ENCODE peak calls at places on chromosome 4, in seven cellular contexts. K is lung, L is AG08395, S is small intestine, C is DMS53, G is NAMALWA, D is iPS-NIHi11. B is an unnamed sample.

GRCh38 chr4:110508827-110509446 is 33.0 kb downstream of the ENPEP start:
- DNase-seq in K (no peak), G (peak), S (peak), C (peak), L (peak), D (peak), B (peak)

GRCh38 chr4:154622598-154622997 is 10.1 kb upstream of the FGG start:
- DNase-seq in G (peak), D (peak), K (no peak), S (peak), C (peak), L (peak), B (peak)

GRCh38 chr4:169315530-169316306 is 45.0 kb upstream of the SH3RF1 start:
- DNase-seq in S (peak), G (no peak), D (no peak), L (peak), C (peak), K (no peak), B (peak)

GRCh38 chr4:56530269-56531148 is 24.9 kb downstream of the ARL9 start:
- DNase-seq in K (peak), G (peak), L (peak), D (peak), S (peak), C (peak), B (peak)

GRCh38 chr4:2954358-2955185 is 8.6 kb downstream of the NOP14 start:
- DNase-seq in L (no peak), S (no peak), K (no peak), D (peak), C (peak), G (peak), B (peak)

GRCh38 chr4:137000432-137000831 is 531.9 kb downstream of the PCDH18 start:
- DNase-seq in L (no peak), D (no peak), G (no peak), C (no peak), S (no peak), K (no peak), B (no peak)

GRCh38 chr4:150972592-150972991 is 42.5 kb downstream of the LRBA start:
- DNase-seq in G (no peak), K (no peak), D (no peak), L (no peak), C (peak), S (no peak), B (no peak)

GRCh38 chr4:40699648-40700047 is 50.1 kb upstream of the NSUN7 start:
- DNase-seq in S (no peak), L (peak), K (no peak), C (no peak), G (no peak), D (no peak), B (no peak)

GRCh38 chr4:113300384-113301011 is 251.0 kb downstream of the ANK2 start:
- DNase-seq in C (peak), G (no peak), D (no peak), L (peak), K (no peak), S (no peak), B (no peak)

GRCh38 chr4:128571747-128572146 is 237.8 kb upstream of the JADE1 start:
- DNase-seq in C (no peak), S (peak), G (no peak), K (peak), L (peak), D (no peak), B (peak)

GRCh38 chr4:41260315-41260714 is 3.6 kb downstream of the UCHL1 start:
- DNase-seq in K (no peak), C (no peak), D (no peak), G (no peak), L (no peak), S (no peak), B (no peak)

GRCh38 chr4:10333942-10334341 is 123.3 kb downstream of the ZNF518B start:
- DNase-seq in L (no peak), K (no peak), G (no peak), C (no peak), S (no peak), D (peak), B (no peak)

GRCh38 chr4:27316176-27316575 is 455.5 kb downstream of the STIM2 start:
- DNase-seq in L (no peak), D (no peak), S (no peak), K (no peak), G (no peak), C (peak), B (no peak)

GRCh38 chr4:40322853-40323252 is 12.3 kb upstream of the CHRNA9 start:
- DNase-seq in D (no peak), G (no peak), S (peak), L (no peak), K (no peak), C (peak), B (peak)

GRCh38 chr4:17577660-17578481 is 873 bp downstream of the LAP3 start:
- DNase-seq in D (peak), S (peak), K (peak), L (peak), C (peak), G (peak), B (peak)

GRCh38 chr4:121358473-121358872 is 22.3 kb downstream of the QRFPR start:
- DNase-seq in G (no peak), C (peak), D (no peak), K (no peak), L (peak), S (no peak), B (no peak)

GRCh38 chr4:159019356-159019755 is 83.5 kb upstream of the RAPGEF2 start:
- DNase-seq in L (no peak), D (no peak), K (no peak), S (no peak), C (no peak), G (no peak), B (no peak)

B was measured in NCI-H69.